ENCODE peak calls at places on chromosome 6, in nine cellular contexts. One of them, this sample, is unnamed.

GRCh38 chr6:6331393-6331792 is 10.9 kb upstream of the F13A1 start:
- DNase-seq in endothelial cell of umbilical vein: no peak
- DNase-seq in GM23338: no peak
- DNase-seq in PC-3: no peak
- DNase-seq in neural progenitor cell: no peak
- DNase-seq in IMR-90: no peak
- DNase-seq in neuronal stem cell: no peak
- DNase-seq in trophoblast cell: no peak
- DNase-seq in GM23248: no peak
- DNase-seq in this sample: peak

GRCh38 chr6:24581084-24581669 is 64.8 kb downstream of the KIAA0319 start:
- DNase-seq in endothelial cell of umbilical vein: peak
- DNase-seq in GM23338: peak
- DNase-seq in PC-3: peak
- DNase-seq in neural progenitor cell: peak
- DNase-seq in IMR-90: peak
- DNase-seq in neuronal stem cell: peak
- DNase-seq in trophoblast cell: peak
- DNase-seq in GM23248: peak
- DNase-seq in this sample: peak

GRCh38 chr6:131059486-131059885 is 3.6 kb downstream of the EPB41L2 start:
- DNase-seq in endothelial cell of umbilical vein: no peak
- DNase-seq in GM23338: no peak
- DNase-seq in PC-3: peak
- DNase-seq in neural progenitor cell: no peak
- DNase-seq in IMR-90: peak
- DNase-seq in neuronal stem cell: no peak
- DNase-seq in trophoblast cell: no peak
- DNase-seq in GM23248: peak
- DNase-seq in this sample: no peak

GRCh38 chr6:169157474-169158181 is 96.0 kb downstream of the THBS2 start:
- DNase-seq in endothelial cell of umbilical vein: no peak
- DNase-seq in GM23338: no peak
- DNase-seq in PC-3: no peak
- DNase-seq in neural progenitor cell: no peak
- DNase-seq in IMR-90: no peak
- DNase-seq in neuronal stem cell: no peak
- DNase-seq in trophoblast cell: no peak
- DNase-seq in GM23248: no peak
- DNase-seq in this sample: no peak

GRCh38 chr6:107741191-107741680 is 82.9 kb downstream of the SCML4 start:
- DNase-seq in endothelial cell of umbilical vein: no peak
- DNase-seq in GM23338: no peak
- DNase-seq in PC-3: no peak
- DNase-seq in neural progenitor cell: no peak
- DNase-seq in IMR-90: no peak
- DNase-seq in neuronal stem cell: no peak
- DNase-seq in trophoblast cell: no peak
- DNase-seq in GM23248: no peak
- DNase-seq in this sample: no peak

GRCh38 chr6:129215916-129216525 is 333.1 kb downstream of the LAMA2 start:
- DNase-seq in endothelial cell of umbilical vein: no peak
- DNase-seq in GM23338: no peak
- DNase-seq in PC-3: no peak
- DNase-seq in neural progenitor cell: no peak
- DNase-seq in IMR-90: no peak
- DNase-seq in neuronal stem cell: no peak
- DNase-seq in trophoblast cell: peak
- DNase-seq in GM23248: peak
- DNase-seq in this sample: no peak

GRCh38 chr6:155483858-155484257 is 28.2 kb upstream of the NOX3 start:
- DNase-seq in endothelial cell of umbilical vein: no peak
- DNase-seq in GM23338: no peak
- DNase-seq in PC-3: no peak
- DNase-seq in neural progenitor cell: no peak
- DNase-seq in IMR-90: peak
- DNase-seq in neuronal stem cell: no peak
- DNase-seq in trophoblast cell: peak
- DNase-seq in GM23248: peak
- DNase-seq in this sample: no peak

GRCh38 chr6:167918507-167919278 is 78.8 kb upstream of the KIF25 start:
- DNase-seq in endothelial cell of umbilical vein: no peak
- DNase-seq in GM23338: no peak
- DNase-seq in PC-3: no peak
- DNase-seq in neural progenitor cell: no peak
- DNase-seq in IMR-90: no peak
- DNase-seq in neuronal stem cell: no peak
- DNase-seq in trophoblast cell: peak
- DNase-seq in GM23248: no peak
- DNase-seq in this sample: no peak

GRCh38 chr6:89372506-89372901 is 20.0 kb upstream of the UBE2J1 start:
- DNase-seq in endothelial cell of umbilical vein: no peak
- DNase-seq in GM23338: no peak
- DNase-seq in PC-3: no peak
- DNase-seq in neural progenitor cell: no peak
- DNase-seq in IMR-90: no peak
- DNase-seq in neuronal stem cell: no peak
- DNase-seq in trophoblast cell: no peak
- DNase-seq in GM23248: no peak
- DNase-seq in this sample: peak

GRCh38 chr6:166906376-166907044 is 49.8 kb downstream of the RNASET2 start:
- DNase-seq in endothelial cell of umbilical vein: no peak
- DNase-seq in GM23338: no peak
- DNase-seq in PC-3: no peak
- DNase-seq in neural progenitor cell: no peak
- DNase-seq in IMR-90: no peak
- DNase-seq in neuronal stem cell: no peak
- DNase-seq in trophoblast cell: peak
- DNase-seq in GM23248: no peak
- DNase-seq in this sample: no peak

GRCh38 chr6:41684311-41685182 is 46.3 kb downstream of the MDFI start:
- DNase-seq in endothelial cell of umbilical vein: no peak
- DNase-seq in GM23338: no peak
- DNase-seq in PC-3: no peak
- DNase-seq in neural progenitor cell: no peak
- DNase-seq in IMR-90: no peak
- DNase-seq in neuronal stem cell: no peak
- DNase-seq in trophoblast cell: no peak
- DNase-seq in GM23248: no peak
- DNase-seq in this sample: no peak

GRCh38 chr6:41689171-41690008 is 46.0 kb downstream of the TFEB start:
- DNase-seq in endothelial cell of umbilical vein: no peak
- DNase-seq in GM23338: no peak
- DNase-seq in PC-3: peak
- DNase-seq in neural progenitor cell: no peak
- DNase-seq in IMR-90: peak
- DNase-seq in neuronal stem cell: no peak
- DNase-seq in trophoblast cell: no peak
- DNase-seq in GM23248: peak
- DNase-seq in this sample: no peak

GRCh38 chr6:41685641-41686380 is 47.5 kb downstream of the MDFI start:
- DNase-seq in endothelial cell of umbilical vein: no peak
- DNase-seq in GM23338: no peak
- DNase-seq in PC-3: no peak
- DNase-seq in neural progenitor cell: no peak
- DNase-seq in IMR-90: no peak
- DNase-seq in neuronal stem cell: no peak
- DNase-seq in trophoblast cell: no peak
- DNase-seq in GM23248: no peak
- DNase-seq in this sample: no peak

GRCh38 chr6:41688256-41688965 is 47.0 kb downstream of the TFEB start:
- DNase-seq in endothelial cell of umbilical vein: no peak
- DNase-seq in GM23338: no peak
- DNase-seq in PC-3: no peak
- DNase-seq in neural progenitor cell: no peak
- DNase-seq in IMR-90: no peak
- DNase-seq in neuronal stem cell: no peak
- DNase-seq in trophoblast cell: no peak
- DNase-seq in GM23248: no peak
- DNase-seq in this sample: no peak

GRCh38 chr6:41687501-41688175 is 47.8 kb downstream of the TFEB start:
- DNase-seq in endothelial cell of umbilical vein: no peak
- DNase-seq in GM23338: peak
- DNase-seq in PC-3: no peak
- DNase-seq in neural progenitor cell: no peak
- DNase-seq in IMR-90: no peak
- DNase-seq in neuronal stem cell: no peak
- DNase-seq in trophoblast cell: no peak
- DNase-seq in GM23248: no peak
- DNase-seq in this sample: no peak
- H3K4me2 ChIP-seq in endothelial cell of umbilical vein: no peak
- H3K4me2 ChIP-seq in GM23338: peak
- H3K4me2 ChIP-seq in PC-3: no peak
- H3K4me2 ChIP-seq in neural progenitor cell: no peak
- H3K4me2 ChIP-seq in IMR-90: no peak
- H3K4me2 ChIP-seq in neuronal stem cell: no peak
- H3K4me2 ChIP-seq in trophoblast cell: no peak
- H3K4me2 ChIP-seq in GM23248: no peak
- H3K4me2 ChIP-seq in this sample: no peak

DNA sequence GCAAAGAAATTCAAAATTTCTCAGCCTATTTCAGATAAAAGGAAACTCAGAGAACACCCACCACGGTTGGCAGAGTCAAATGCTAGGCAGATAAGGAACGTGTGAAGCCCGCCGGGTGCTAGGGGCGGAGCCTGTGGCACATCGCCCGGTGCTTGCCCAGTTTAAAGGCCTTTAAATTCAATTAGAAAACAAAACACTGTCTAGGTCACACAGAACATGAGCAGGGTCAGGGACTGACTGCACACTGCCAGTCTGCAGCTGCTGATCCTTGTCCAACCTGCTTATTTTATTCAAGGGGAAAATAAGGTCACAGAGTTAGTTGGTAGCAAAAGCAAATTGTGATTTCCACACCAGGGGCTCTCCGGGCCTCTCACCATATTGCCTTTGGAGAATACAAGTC is 75.8 kb downstream of the PSMG4 start:
- DNase-seq in endothelial cell of umbilical vein: peak
- DNase-seq in GM23338: no peak
- DNase-seq in PC-3: no peak
- DNase-seq in neural progenitor cell: no peak
- DNase-seq in IMR-90: no peak
- DNase-seq in neuronal stem cell: no peak
- DNase-seq in trophoblast cell: no peak
- DNase-seq in GM23248: no peak
- DNase-seq in this sample: no peak
- H3K4me2 ChIP-seq in endothelial cell of umbilical vein: no peak
- H3K4me2 ChIP-seq in GM23338: no peak
- H3K4me2 ChIP-seq in PC-3: no peak
- H3K4me2 ChIP-seq in neural progenitor cell: no peak
- H3K4me2 ChIP-seq in IMR-90: no peak
- H3K4me2 ChIP-seq in neuronal stem cell: no peak
- H3K4me2 ChIP-seq in trophoblast cell: no peak
- H3K4me2 ChIP-seq in GM23248: no peak
- H3K4me2 ChIP-seq in this sample: no peak

GRCh38 chr6:170283212-170284081 is 7.4 kb downstream of the DLL1 start:
- DNase-seq in endothelial cell of umbilical vein: no peak
- DNase-seq in GM23338: no peak
- DNase-seq in PC-3: no peak
- DNase-seq in neural progenitor cell: no peak
- DNase-seq in IMR-90: no peak
- DNase-seq in neuronal stem cell: no peak
- DNase-seq in trophoblast cell: no peak
- DNase-seq in GM23248: no peak
- DNase-seq in this sample: no peak

GRCh38 chr6:170282512-170283158 is 8.2 kb downstream of the DLL1 start:
- DNase-seq in endothelial cell of umbilical vein: no peak
- DNase-seq in GM23338: no peak
- DNase-seq in PC-3: no peak
- DNase-seq in neural progenitor cell: no peak
- DNase-seq in IMR-90: no peak
- DNase-seq in neuronal stem cell: no peak
- DNase-seq in trophoblast cell: no peak
- DNase-seq in GM23248: no peak
- DNase-seq in this sample: no peak

GRCh38 chr6:170279977-170280688 is 10.7 kb downstream of the DLL1 start:
- DNase-seq in endothelial cell of umbilical vein: peak
- DNase-seq in GM23338: no peak
- DNase-seq in PC-3: peak
- DNase-seq in neural progenitor cell: no peak
- DNase-seq in IMR-90: peak
- DNase-seq in neuronal stem cell: no peak
- DNase-seq in trophoblast cell: peak
- DNase-seq in GM23248: peak
- DNase-seq in this sample: no peak

GRCh38 chr6:170280689-170281045 is 10.2 kb downstream of the DLL1 start:
- DNase-seq in endothelial cell of umbilical vein: no peak
- DNase-seq in GM23338: no peak
- DNase-seq in PC-3: no peak
- DNase-seq in neural progenitor cell: no peak
- DNase-seq in IMR-90: no peak
- DNase-seq in neuronal stem cell: no peak
- DNase-seq in trophoblast cell: no peak
- DNase-seq in GM23248: no peak
- DNase-seq in this sample: no peak

DNA sequence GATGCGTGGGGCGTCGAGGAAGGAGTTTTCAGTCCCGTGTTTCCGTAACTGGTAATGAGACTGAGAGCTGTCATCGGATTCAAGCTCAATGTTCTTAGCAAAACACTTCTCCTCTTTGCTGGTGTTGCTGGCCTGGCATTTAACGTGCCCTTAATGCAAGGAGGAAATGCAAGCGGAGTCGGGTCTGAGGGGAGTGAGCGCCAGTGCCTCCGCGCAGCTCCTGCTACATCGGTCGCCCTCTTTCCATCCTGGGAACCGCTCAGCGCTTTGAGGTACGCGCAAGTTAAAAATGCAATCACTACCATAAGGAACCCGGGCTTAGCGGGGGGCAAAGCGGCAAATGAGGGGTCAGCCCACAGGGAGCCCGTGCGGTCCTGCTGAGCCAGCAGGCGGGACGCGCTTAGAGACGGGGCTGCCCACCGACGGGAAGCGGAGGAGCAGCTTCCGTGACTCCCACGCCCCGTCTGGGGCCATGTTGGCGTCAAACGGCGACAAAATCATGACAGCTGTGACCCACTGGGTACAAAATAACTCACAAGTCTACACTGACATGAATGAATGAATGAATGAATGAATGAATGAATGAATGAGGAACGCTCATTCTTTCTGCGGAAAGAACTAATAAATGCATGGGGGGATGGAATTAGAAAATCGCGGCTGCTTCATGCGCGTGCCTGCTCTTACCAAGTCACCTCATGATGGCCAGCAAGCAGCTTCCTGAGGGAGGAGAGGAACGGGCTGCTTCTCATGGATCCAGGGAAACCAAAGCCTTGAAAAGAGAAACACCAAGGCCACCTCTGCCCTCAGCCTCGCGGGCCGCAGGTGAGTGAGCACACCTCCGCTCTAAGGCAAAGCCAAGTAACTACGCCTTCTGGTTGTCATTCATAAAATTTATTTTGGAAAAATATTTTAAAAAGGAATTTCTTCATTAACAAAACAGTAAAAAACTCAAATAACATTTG is 9.3 kb downstream of the DLL1 start:
- DNase-seq in endothelial cell of umbilical vein: no peak
- DNase-seq in GM23338: no peak
- DNase-seq in PC-3: no peak
- DNase-seq in neural progenitor cell: no peak
- DNase-seq in IMR-90: no peak
- DNase-seq in neuronal stem cell: no peak
- DNase-seq in trophoblast cell: no peak
- DNase-seq in GM23248: no peak
- DNase-seq in this sample: no peak
- H3K4me2 ChIP-seq in endothelial cell of umbilical vein: no peak
- H3K4me2 ChIP-seq in GM23338: no peak
- H3K4me2 ChIP-seq in PC-3: peak
- H3K4me2 ChIP-seq in neural progenitor cell: no peak
- H3K4me2 ChIP-seq in IMR-90: no peak
- H3K4me2 ChIP-seq in neuronal stem cell: no peak
- H3K4me2 ChIP-seq in trophoblast cell: no peak
- H3K4me2 ChIP-seq in GM23248: no peak
- H3K4me2 ChIP-seq in this sample: no peak

GRCh38 chr6:118648866-118649554 is 2.4 kb downstream of the CEP85L start:
- DNase-seq in endothelial cell of umbilical vein: peak
- DNase-seq in GM23338: no peak
- DNase-seq in PC-3: no peak
- DNase-seq in neural progenitor cell: no peak
- DNase-seq in IMR-90: peak
- DNase-seq in neuronal stem cell: no peak
- DNase-seq in trophoblast cell: no peak
- DNase-seq in GM23248: peak
- DNase-seq in this sample: no peak
- H3K4me2 ChIP-seq in endothelial cell of umbilical vein: peak
- H3K4me2 ChIP-seq in GM23338: peak
- H3K4me2 ChIP-seq in PC-3: peak
- H3K4me2 ChIP-seq in neural progenitor cell: peak
- H3K4me2 ChIP-seq in IMR-90: peak
- H3K4me2 ChIP-seq in neuronal stem cell: no peak
- H3K4me2 ChIP-seq in trophoblast cell: no peak
- H3K4me2 ChIP-seq in GM23248: peak
- H3K4me2 ChIP-seq in this sample: peak

This sample was measured in OCI-LY7.